ENCODE peak calls at places on chromosomes 5 and 9, in six cellular contexts. Z is tibial artery, H is HepG2, M is kidney epithelial cell, C is IMR-90, E is dorsolateral prefrontal cortex. J is an unnamed sample.

GRCh38 chr5:172830876-172831662 is 3.0 kb upstream of the ERGIC1 start:
- DNase-seq in Z (no peak), H (no peak), M (no peak), C (peak), E (no peak), J (no peak)

GRCh38 chr9:104923740-104924139 is 4.2 kb downstream of the ABCA1 start:
- DNase-seq in Z (no peak), H (no peak), M (no peak), C (no peak), E (no peak), J (no peak)

GRCh38 chr5:147912015-147912414 is 5.7 kb upstream of the C5orf46 start:
- DNase-seq in Z (no peak), H (no peak), M (no peak), C (no peak), E (no peak), J (no peak)

GRCh38 chr5:107985144-107985543 is 314.4 kb upstream of the EFNA5 start:
- DNase-seq in Z (peak), H (no peak), M (no peak), C (no peak), E (peak), J (no peak)

GRCh38 chr5:153938131-153938842 is 100.4 kb downstream of the FAM114A2 start:
- DNase-seq in Z (no peak), H (no peak), M (no peak), C (no peak), E (no peak), J (no peak)

GRCh38 chr9:87441251-87441650 is 56.4 kb upstream of the DAPK1 start:
- DNase-seq in Z (no peak), H (no peak), M (no peak), C (peak), E (no peak), J (no peak)

GRCh38 chr5:34517249-34517648 is 138.9 kb upstream of the RAI14 start:
- DNase-seq in Z (no peak), H (no peak), M (no peak), C (peak), E (no peak), J (no peak)

GRCh38 chr9:113631811-113632665 is 168.5 kb downstream of the RGS3 start:
- DNase-seq in Z (peak), H (no peak), M (no peak), C (no peak), E (no peak), J (no peak)

GRCh38 chr5:106380736-106381135 is 1290.0 kb downstream of the EFNA5 start:
- DNase-seq in Z (no peak), H (no peak), M (no peak), C (peak), E (no peak), J (peak)

GRCh38 chr9:20658677-20659473 is 25.2 kb upstream of the FOCAD start:
- DNase-seq in Z (no peak), H (no peak), M (no peak), C (no peak), E (no peak), J (no peak)

GRCh38 chr9:120710110-120710981 is 3.9 kb downstream of the MEGF9 start:
- DNase-seq in Z (no peak), H (peak), M (no peak), C (peak), E (no peak), J (no peak)

GRCh38 chr5:1318659-1319251 is 23.9 kb upstream of the TERT start:
- DNase-seq in Z (peak), H (no peak), M (no peak), C (no peak), E (no peak), J (no peak)

GRCh38 chr5:14231888-14232287 is 88.7 kb downstream of the TRIO start:
- DNase-seq in Z (no peak), H (no peak), M (no peak), C (no peak), E (no peak), J (no peak)

GRCh38 chr5:10248378-10249260 is 1.1 kb downstream of the ATPSCKMT start:
- DNase-seq in Z (no peak), H (no peak), M (no peak), C (no peak), E (no peak), J (no peak)

GRCh38 chr5:179759961-179760541 is 27.4 kb downstream of the MAML1 start:
- DNase-seq in Z (no peak), H (no peak), M (no peak), C (no peak), E (no peak), J (no peak)

GRCh38 chr9:5493597-5494511 is 16.5 kb upstream of the PDCD1LG2 start:
- DNase-seq in Z (peak), H (no peak), M (peak), C (peak), E (no peak), J (peak)

GRCh38 chr5:5708367-5708919 is 286.0 kb downstream of the ICE1 start:
- DNase-seq in Z (no peak), H (no peak), M (no peak), C (no peak), E (no peak), J (no peak)

GRCh38 chr5:158910782-158911692 is 188.7 kb downstream of the EBF1 start:
- DNase-seq in Z (no peak), H (no peak), M (no peak), C (peak), E (no peak), J (no peak)

GRCh38 chr9:97567182-97567893 is 65.8 kb downstream of the TSTD2 start:
- DNase-seq in Z (peak), H (no peak), M (no peak), C (no peak), E (peak), J (no peak)

GRCh38 chr5:113896789-113897188 is 383.3 kb downstream of the YTHDC2 start:
- DNase-seq in Z (no peak), H (no peak), M (no peak), C (no peak), E (no peak), J (no peak)

GRCh38 chr5:16152601-16153568 is 26.7 kb downstream of the MARCHF11 start:
- DNase-seq in Z (no peak), H (no peak), M (no peak), C (no peak), E (no peak), J (no peak)

GRCh38 chr5:55694152-55694830 is 17.8 kb downstream of the SLC38A9 start:
- DNase-seq in Z (no peak), H (peak), M (no peak), C (peak), E (no peak), J (no peak)

GRCh38 chr9:137446851-137447471 is 5.8 kb upstream of the ENTPD8 start:
- DNase-seq in Z (no peak), H (no peak), M (no peak), C (no peak), E (no peak), J (no peak)

GRCh38 chr9:1837453-1838084 is 177.6 kb upstream of the SMARCA2 start:
- DNase-seq in Z (no peak), H (peak), M (no peak), C (peak), E (no peak), J (peak)

GRCh38 chr9:135770203-135770535 is 68.2 kb downstream of the KCNT1 start:
- DNase-seq in Z (no peak), H (no peak), M (no peak), C (no peak), E (no peak), J (no peak)

GRCh38 chr9:113957778-113958430 is 81.8 kb downstream of the ZNF618 start:
- DNase-seq in Z (no peak), H (no peak), M (peak), C (peak), E (no peak), J (peak)

GRCh38 chr5:6905883-6906282 is 192.7 kb downstream of the TENT4A start:
- DNase-seq in Z (peak), H (no peak), M (no peak), C (no peak), E (no peak), J (no peak)

GRCh38 chr5:128920345-128921215 is 44.7 kb upstream of the SLC27A6 start:
- DNase-seq in Z (no peak), H (no peak), M (peak), C (peak), E (no peak), J (peak)

GRCh38 chr9:108543251-108543768 is 312.5 kb downstream of the ACTL7B start:
- DNase-seq in Z (no peak), H (no peak), M (no peak), C (peak), E (no peak), J (peak)

GRCh38 chr5:95075079-95075478 is 209.8 kb downstream of the MCTP1 start:
- DNase-seq in Z (no peak), H (no peak), M (no peak), C (no peak), E (no peak), J (no peak)

GRCh38 chr5:107669543-107670027 is 1.2 kb downstream of the EFNA5 start:
- DNase-seq in Z (peak), H (no peak), M (no peak), C (peak), E (peak), J (no peak)

GRCh38 chr5:136435951-136436544 is 70.7 kb upstream of the TRPC7 start:
- DNase-seq in Z (no peak), H (no peak), M (no peak), C (no peak), E (no peak), J (no peak)

DNA sequence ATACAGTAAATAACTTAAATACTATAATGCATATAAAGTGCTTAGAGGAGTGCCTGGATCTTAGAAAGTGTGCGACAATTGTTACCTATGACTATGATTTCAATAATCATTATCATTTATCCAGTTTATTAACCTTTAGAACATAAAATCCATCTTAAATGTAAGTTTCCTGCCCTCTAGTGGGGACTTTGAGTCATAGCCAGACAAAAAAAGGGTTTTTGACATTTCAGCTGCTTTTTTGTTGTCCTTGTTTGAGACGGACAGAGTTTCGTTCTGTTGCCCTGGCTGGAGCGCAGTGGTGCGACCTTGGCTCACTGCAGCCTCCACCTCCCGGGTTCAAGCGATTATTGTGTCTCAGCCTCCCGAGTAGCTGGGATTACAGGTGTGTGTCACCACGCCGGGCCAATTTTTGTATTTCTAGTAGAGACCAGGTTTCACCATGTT is 9.7 kb upstream of the C9orf152 start:
- DNase-seq in Z (no peak), H (peak), M (peak), C (peak), E (no peak), J (peak)
- TF ChIP-seq CTCF in Z (peak), H (peak), M (peak), C (peak), E (peak), J (peak)

DNA sequence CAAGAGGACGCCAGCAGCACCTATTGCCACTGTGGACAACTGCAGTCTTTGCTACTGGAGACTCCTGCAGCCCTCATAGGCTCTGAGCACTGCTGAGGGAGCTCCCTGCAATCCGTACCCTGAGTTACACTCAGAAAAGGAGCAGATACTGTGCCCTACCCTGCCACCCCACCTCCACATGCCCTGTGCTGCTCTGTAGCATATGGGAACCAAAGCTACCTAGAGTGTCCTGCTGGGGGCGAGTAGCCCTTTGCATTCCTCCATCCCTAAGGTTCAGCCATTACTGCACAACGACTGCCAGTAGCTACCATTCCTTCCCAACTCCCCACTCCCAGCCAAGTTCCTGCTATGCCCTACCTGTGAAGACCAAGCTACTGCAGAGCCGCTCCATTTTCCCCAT is 90.2 kb upstream of the SNCAIP start:
- DNase-seq in Z (no peak), H (no peak), M (no peak), C (no peak), E (no peak), J (no peak)
- TF ChIP-seq CTCF in Z (no peak), H (no peak), M (no peak), C (no peak), E (no peak), J (no peak)

GRCh38 chr9:132182609-132183073 is 20.8 kb downstream of the NTNG2 start:
- DNase-seq in Z (no peak), H (no peak), M (no peak), C (no peak), E (no peak), J (no peak)
- TF ChIP-seq CTCF in Z (no peak), H (peak), M (peak), C (no peak), E (peak), J (peak)

GRCh38 chr9:9920425-9920824 is 692.4 kb downstream of the PTPRD start:
- DNase-seq in Z (no peak), H (no peak), M (no peak), C (no peak), E (no peak), J (no peak)
- TF ChIP-seq CTCF in Z (no peak), H (no peak), M (peak), C (no peak), E (peak), J (no peak)

DNA sequence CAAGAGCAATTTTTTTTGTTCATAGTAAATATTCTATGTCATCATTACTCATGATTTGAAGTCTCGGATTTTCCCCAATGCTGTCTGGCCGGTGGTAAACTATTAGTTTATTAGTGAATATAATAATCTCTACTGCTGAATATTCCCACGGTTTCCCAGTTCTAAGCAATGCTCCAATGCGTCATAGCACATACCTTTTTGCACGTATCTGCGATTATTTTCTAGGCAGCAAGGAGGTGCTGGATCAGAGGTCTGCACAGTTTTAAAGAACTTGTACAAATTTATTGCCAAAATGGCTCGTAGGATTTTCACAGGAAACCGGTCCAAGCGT is 43.9 kb upstream of the TCF7 start:
- DNase-seq in Z (no peak), H (no peak), M (no peak), C (peak), E (no peak), J (no peak)
- TF ChIP-seq CTCF in Z (no peak), H (no peak), M (peak), C (no peak), E (no peak), J (no peak)

GRCh38 chr5:181243020-181243520 is 636 bp downstream of the RACK1 start:
- DNase-seq in Z (no peak), H (no peak), M (no peak), C (no peak), E (peak), J (no peak)

GRCh38 chr5:181243521-181244307 is at the start of gene RACK1:
- DNase-seq in Z (peak), H (peak), M (peak), C (peak), E (peak), J (no peak)

GRCh38 chr5:181239062-181239663 is 4.5 kb downstream of the RACK1 start:
- DNase-seq in Z (no peak), H (no peak), M (no peak), C (no peak), E (no peak), J (no peak)

GRCh38 chr5:181242031-181242451 is 1.7 kb downstream of the RACK1 start:
- DNase-seq in Z (no peak), H (no peak), M (no peak), C (no peak), E (no peak), J (no peak)

DNA sequence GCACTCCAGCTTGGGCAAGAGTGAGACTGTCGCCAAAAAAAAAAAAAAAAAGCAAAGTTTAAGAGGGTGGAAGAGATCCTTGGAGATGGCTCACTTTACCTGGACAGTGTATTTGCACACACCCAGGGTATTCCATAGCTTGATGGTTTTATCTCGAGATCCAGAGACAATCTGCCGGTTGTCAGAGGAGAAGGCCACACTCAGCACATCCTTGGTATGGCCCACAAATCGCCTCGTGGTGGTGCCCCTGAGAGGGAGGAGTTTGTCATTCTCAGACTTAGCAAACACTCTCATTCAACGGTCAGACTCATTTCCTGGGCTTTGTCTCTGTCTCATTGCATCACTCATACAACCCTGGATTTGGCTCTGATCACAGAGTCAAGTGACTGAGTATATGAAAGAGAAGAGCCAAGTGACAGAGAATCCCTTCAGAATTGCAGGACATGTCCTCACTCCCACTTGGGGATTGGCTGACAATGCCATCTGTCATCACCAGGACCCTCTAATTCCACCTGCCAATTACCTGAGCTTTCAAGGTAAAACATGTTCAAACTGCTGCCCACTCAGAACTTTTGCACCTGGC is 2.2 kb downstream of the RACK1 start:
- DNase-seq in Z (peak), H (peak), M (peak), C (peak), E (no peak), J (no peak)
- TF ChIP-seq CTCF in Z (no peak), H (peak), M (no peak), C (peak), E (no peak), J (no peak)

GRCh38 chr5:139394123-139394653 is 716 bp downstream of the PROB1 start:
- DNase-seq in Z (no peak), H (no peak), M (no peak), C (no peak), E (no peak), J (no peak)
- TF ChIP-seq CTCF in Z (no peak), H (no peak), M (peak), C (peak), E (peak), J (peak)